ENCODE peak calls at places on chromosomes 2 and 18, in ten cellular contexts. H is CD4-positive, alpha-beta memory T cell; E is kidney; B is A549; M is smooth muscle cell of the brain vasculature; T is sciatic nerve; O is ELF-1; X is naive thymus-derived CD8-positive, alpha-beta T cell; J is GM13977; K is activated T-cell treated with anti-CD3 and anti-CD28 coated beads for 48 hours. I is an unnamed sample.

GRCh38 chr2:38274286-38275276 is 102.5 kb downstream of the ATL2 start:
- DNase-seq in H (peak; percentile 37), E (no peak), B (peak; percentile 76), M (peak; percentile 80), T (no peak), O (no peak), X (peak; percentile 30), J (peak; percentile 65), K (no peak), I (peak; percentile 59)

GRCh38 chr2:28390857-28391563 is 1.6 kb upstream of the FOSL2 start:
- DNase-seq in H (no peak), E (peak; percentile 94), B (peak; percentile 72), M (peak; percentile 67), T (peak; percentile 89), O (peak; percentile 82), X (no peak), J (no peak), K (no peak), I (peak; percentile 45)

GRCh38 chr2:118582058-118582457 is 265.4 kb downstream of the EN1 start:
- DNase-seq in H (no peak), E (no peak), B (no peak), M (no peak), T (no peak), O (no peak), X (no peak), J (no peak), K (no peak), I (no peak)

GRCh38 chr18:78242796-78243195 is 736.8 kb upstream of the SALL3 start:
- DNase-seq in H (no peak), E (no peak), B (no peak), M (no peak), T (peak; percentile 74), O (no peak), X (no peak), J (no peak), K (no peak), I (no peak)

GRCh38 chr2:224146356-224147160 is 107.5 kb upstream of the SERPINE2 start:
- DNase-seq in H (no peak), E (no peak), B (no peak), M (no peak), T (no peak), O (no peak), X (no peak), J (no peak), K (no peak), I (no peak)

GRCh38 chr2:69483024-69483423 is 45.8 kb upstream of the NFU1 start:
- DNase-seq in H (no peak), E (no peak), B (no peak), M (no peak), T (no peak), O (no peak), X (no peak), J (no peak), K (no peak), I (no peak)

GRCh38 chr2:27723372-27724144 is 48.0 kb upstream of the MRPL33 start:
- DNase-seq in H (no peak), E (no peak), B (peak; percentile 83), M (no peak), T (peak; percentile 83), O (peak; percentile 73), X (no peak), J (peak; percentile 56), K (no peak), I (no peak)

GRCh38 chr18:58993260-58993659 is 128.6 kb downstream of the ZNF532 start:
- DNase-seq in H (no peak), E (no peak), B (peak; percentile 49), M (no peak), T (no peak), O (no peak), X (no peak), J (no peak), K (no peak), I (no peak)

GRCh38 chr2:223896751-223897320 is 48.3 kb downstream of the WDFY1 start:
- DNase-seq in H (no peak), E (no peak), B (no peak), M (no peak), T (no peak), O (no peak), X (no peak), J (peak; percentile 51), K (no peak), I (no peak)

GRCh38 chr18:62030091-62030985 is 137.5 kb upstream of the RNF152 start:
- DNase-seq in H (no peak), E (no peak), B (no peak), M (no peak), T (no peak), O (no peak), X (no peak), J (no peak), K (no peak), I (no peak)

GRCh38 chr18:3593904-3594759 is 144.2 kb downstream of the TGIF1 start:
- DNase-seq in H (peak; percentile 96), E (peak; percentile 94), B (peak; percentile 81), M (peak; percentile 91), T (peak; percentile 94), O (peak; percentile 96), X (peak; percentile 82), J (peak; percentile 67), K (peak; percentile 75), I (peak; percentile 95)

GRCh38 chr2:67604360-67604759 is 207.2 kb downstream of the ETAA1 start:
- DNase-seq in H (no peak), E (no peak), B (no peak), M (no peak), T (no peak), O (no peak), X (no peak), J (no peak), K (no peak), I (no peak)

GRCh38 chr2:8076453-8077284 is 605.2 kb upstream of the ID2 start:
- DNase-seq in H (peak; percentile 12), E (no peak), B (no peak), M (no peak), T (no peak), O (no peak), X (no peak), J (no peak), K (no peak), I (no peak)

GRCh38 chr2:84942964-84943421 is 28.0 kb upstream of the KCMF1 start:
- DNase-seq in H (no peak), E (no peak), B (no peak), M (no peak), T (no peak), O (no peak), X (no peak), J (peak; percentile 61), K (no peak), I (no peak)

GRCh38 chr2:98637401-98638144 is 29.2 kb downstream of the UNC50 start:
- DNase-seq in H (peak; percentile 67), E (no peak), B (no peak), M (no peak), T (no peak), O (no peak), X (peak; percentile 21), J (peak; percentile 40), K (peak; percentile 29), I (no peak)

GRCh38 chr2:234495801-234496441 is 960 bp downstream of the ARL4C start:
- DNase-seq in H (peak; percentile 40), E (peak; percentile 84), B (no peak), M (no peak), T (no peak), O (peak; percentile 55), X (no peak), J (no peak), K (no peak), I (no peak)

GRCh38 chr2:49251766-49252165 is 97.5 kb upstream of the FSHR start:
- DNase-seq in H (no peak), E (no peak), B (no peak), M (no peak), T (no peak), O (no peak), X (no peak), J (no peak), K (no peak), I (no peak)

GRCh38 chr18:11909081-11909410 is 929 bp upstream of the MPPE1 start:
- DNase-seq in H (no peak), E (no peak), B (no peak), M (no peak), T (no peak), O (no peak), X (no peak), J (no peak), K (no peak), I (no peak)

GRCh38 chr2:42809876-42810125 is 17.4 kb upstream of the HAAO start:
- DNase-seq in H (no peak), E (peak; percentile 96), B (peak; percentile 80), M (no peak), T (peak; percentile 92), O (peak; percentile 66), X (no peak), J (no peak), K (no peak), I (no peak)

GRCh38 chr2:109372614-109373013 is 241.2 kb downstream of the SEPTIN10 start:
- DNase-seq in H (no peak), E (no peak), B (no peak), M (no peak), T (no peak), O (no peak), X (no peak), J (no peak), K (no peak), I (no peak)

GRCh38 chr2:121046335-121046734 is 238.7 kb downstream of the TFCP2L1 start:
- DNase-seq in H (no peak), E (no peak), B (no peak), M (no peak), T (peak; percentile 1), O (no peak), X (no peak), J (no peak), K (no peak), I (no peak)

GRCh38 chr2:109128466-109129355 is at the start of gene SH3RF3:
- DNase-seq in H (peak; percentile 35), E (peak; percentile 89), B (peak; percentile 24), M (no peak), T (peak; percentile 77), O (peak; percentile 48), X (no peak), J (peak; percentile 68), K (peak; percentile 24), I (no peak)

GRCh38 chr2:142306126-142306525 is 175.3 kb upstream of the LRP1B start:
- DNase-seq in H (no peak), E (no peak), B (no peak), M (no peak), T (no peak), O (no peak), X (no peak), J (no peak), K (no peak), I (no peak)

GRCh38 chr18:62177271-62177670 is 9.6 kb downstream of the PIGN start:
- DNase-seq in H (no peak), E (no peak), B (no peak), M (no peak), T (no peak), O (no peak), X (no peak), J (no peak), K (no peak), I (no peak)

GRCh38 chr2:47061989-47062678 is 93.0 kb downstream of the STPG4 start:
- DNase-seq in H (no peak), E (no peak), B (no peak), M (no peak), T (no peak), O (no peak), X (no peak), J (no peak), K (no peak), I (no peak)

GRCh38 chr2:1816414-1816911 is 72.1 kb upstream of the PXDN start:
- DNase-seq in H (no peak), E (peak; percentile 66), B (no peak), M (no peak), T (no peak), O (no peak), X (no peak), J (no peak), K (no peak), I (no peak)

GRCh38 chr18:46400449-46400848 is 256.6 kb downstream of the LOXHD1 start:
- DNase-seq in H (no peak), E (no peak), B (no peak), M (no peak), T (no peak), O (no peak), X (no peak), J (no peak), K (no peak), I (no peak)

GRCh38 chr2:150619607-150620330 is 132.3 kb upstream of the RND3 start:
- DNase-seq in H (no peak), E (peak; percentile 39), B (no peak), M (no peak), T (no peak), O (peak; percentile 10), X (no peak), J (no peak), K (no peak), I (no peak)

I was measured in Panc1.